ENCODE peak calls at places on chromosomes 2 and 18, in four cellular contexts. One of them, this sample, is unnamed.

GRCh38 chr2:222950886-222951285 is 90.0 kb downstream of the ACSL3 start:
- DNase-seq in A549: no peak
- DNase-seq in HepG2: no peak
- DNase-seq in K562: no peak
- DNase-seq in this sample: no peak

GRCh38 chr2:60544059-60544458 is 9.4 kb downstream of the BCL11A start:
- DNase-seq in A549: no peak
- DNase-seq in HepG2: no peak
- DNase-seq in K562: no peak
- DNase-seq in this sample: no peak

GRCh38 chr2:238701907-238702206 is 146.0 kb upstream of the TWIST2 start:
- DNase-seq in A549: no peak
- DNase-seq in HepG2: no peak
- DNase-seq in K562: no peak
- DNase-seq in this sample: no peak

GRCh38 chr18:63956755-63957154 is 7.7 kb downstream of the HMSD start:
- DNase-seq in A549: no peak
- DNase-seq in HepG2: no peak
- DNase-seq in K562: no peak
- DNase-seq in this sample: no peak

GRCh38 chr2:157172866-157173578 is 84.5 kb upstream of the GALNT5 start:
- DNase-seq in A549: peak
- DNase-seq in HepG2: no peak
- DNase-seq in K562: no peak
- DNase-seq in this sample: no peak

GRCh38 chr18:3688682-3689081 is 238.7 kb downstream of the TGIF1 start:
- DNase-seq in A549: peak
- DNase-seq in HepG2: no peak
- DNase-seq in K562: no peak
- DNase-seq in this sample: no peak

GRCh38 chr2:101882948-101883347 is 108.8 kb upstream of the IL1R2 start:
- DNase-seq in A549: no peak
- DNase-seq in HepG2: no peak
- DNase-seq in K562: no peak
- DNase-seq in this sample: no peak

GRCh38 chr2:231051116-231051515 is 5.6 kb upstream of the PSMD1 start:
- DNase-seq in A549: no peak
- DNase-seq in HepG2: peak
- DNase-seq in K562: no peak
- DNase-seq in this sample: no peak

GRCh38 chr2:226797989-226798421 is 1.6 kb downstream of the IRS1 start:
- DNase-seq in A549: no peak
- DNase-seq in HepG2: no peak
- DNase-seq in K562: no peak
- DNase-seq in this sample: peak

GRCh38 chr2:9714630-9715214 is 83.9 kb upstream of the YWHAQ start:
- DNase-seq in A549: no peak
- DNase-seq in HepG2: no peak
- DNase-seq in K562: peak
- DNase-seq in this sample: no peak

GRCh38 chr2:67649331-67650071 is 252.4 kb downstream of the ETAA1 start:
- DNase-seq in A549: peak
- DNase-seq in HepG2: no peak
- DNase-seq in K562: no peak
- DNase-seq in this sample: no peak

GRCh38 chr18:907171-907879 is 2.7 kb downstream of the ADCYAP1 start:
- DNase-seq in A549: no peak
- DNase-seq in HepG2: no peak
- DNase-seq in K562: no peak
- DNase-seq in this sample: peak

GRCh38 chr18:40687401-40687800 is 1267.6 kb upstream of the PIK3C3 start:
- DNase-seq in A549: no peak
- DNase-seq in HepG2: no peak
- DNase-seq in K562: no peak
- DNase-seq in this sample: no peak

DNA sequence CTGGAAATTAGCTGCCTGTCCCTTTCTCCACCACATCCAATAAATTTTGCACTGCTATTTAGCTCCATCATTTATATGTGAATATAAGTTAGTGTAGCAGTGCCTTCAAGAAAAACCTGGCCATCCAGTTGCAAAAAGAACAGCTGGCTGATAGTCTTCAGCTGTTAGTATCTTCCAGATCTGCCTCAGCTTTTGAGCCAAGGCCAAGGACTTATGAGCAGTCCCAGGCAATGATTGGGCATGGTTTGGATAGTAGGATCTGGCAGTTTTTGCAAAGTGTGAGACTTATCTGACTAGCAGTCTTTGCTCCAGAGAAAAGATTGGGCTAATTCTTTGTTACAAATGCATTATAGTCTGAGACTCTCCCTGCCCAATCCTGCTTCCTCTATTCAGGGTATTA is 252.9 kb upstream of the COL3A1 start:
- DNase-seq in A549: no peak
- DNase-seq in HepG2: no peak
- DNase-seq in K562: no peak
- DNase-seq in this sample: no peak
- TF ChIP-seq HMGXB4 in A549: no peak
- TF ChIP-seq HMGXB4 in HepG2: no peak
- TF ChIP-seq HMGXB4 in K562: no peak
- TF ChIP-seq HMGXB4 in this sample: no peak

GRCh38 chr2:105442721-105443120 is 43.9 kb upstream of the FHL2 start:
- DNase-seq in A549: no peak
- DNase-seq in HepG2: no peak
- DNase-seq in K562: no peak
- DNase-seq in this sample: no peak

GRCh38 chr2:105439130-105439529 is 40.3 kb upstream of the FHL2 start:
- DNase-seq in A549: no peak
- DNase-seq in HepG2: no peak
- DNase-seq in K562: no peak
- DNase-seq in this sample: no peak

GRCh38 chr2:105442056-105442455 is 43.2 kb upstream of the FHL2 start:
- DNase-seq in A549: no peak
- DNase-seq in HepG2: no peak
- DNase-seq in K562: no peak
- DNase-seq in this sample: no peak

GRCh38 chr2:105437708-105438103 is 38.9 kb upstream of the FHL2 start:
- DNase-seq in A549: no peak
- DNase-seq in HepG2: no peak
- DNase-seq in K562: no peak
- DNase-seq in this sample: no peak

GRCh38 chr2:105438104-105438929 is 39.5 kb upstream of the FHL2 start:
- DNase-seq in A549: no peak
- DNase-seq in HepG2: no peak
- DNase-seq in K562: no peak
- DNase-seq in this sample: no peak
- TF ChIP-seq HMGXB4 in A549: no peak
- TF ChIP-seq HMGXB4 in HepG2: no peak
- TF ChIP-seq HMGXB4 in K562: no peak
- TF ChIP-seq HMGXB4 in this sample: no peak

GRCh38 chr2:121735520-121736074 is 1.1 kb downstream of the NIFK start:
- DNase-seq in A549: peak
- DNase-seq in HepG2: no peak
- DNase-seq in K562: no peak
- DNase-seq in this sample: no peak
- TF ChIP-seq HMGXB4 in A549: no peak
- TF ChIP-seq HMGXB4 in HepG2: no peak
- TF ChIP-seq HMGXB4 in K562: no peak
- TF ChIP-seq HMGXB4 in this sample: no peak

GRCh38 chr18:10228380-10228779 is 226.1 kb upstream of the APCDD1 start:
- DNase-seq in A549: no peak
- DNase-seq in HepG2: no peak
- DNase-seq in K562: no peak
- DNase-seq in this sample: no peak
- TF ChIP-seq HMGXB4 in A549: no peak
- TF ChIP-seq HMGXB4 in HepG2: no peak
- TF ChIP-seq HMGXB4 in K562: no peak
- TF ChIP-seq HMGXB4 in this sample: no peak

GRCh38 chr2:26438926-26439325 is 37.2 kb downstream of the DRC1 start:
- DNase-seq in A549: no peak
- DNase-seq in HepG2: no peak
- DNase-seq in K562: no peak
- DNase-seq in this sample: no peak

GRCh38 chr2:26442707-26443106 is 35.2 kb downstream of the OTOF start:
- DNase-seq in A549: no peak
- DNase-seq in HepG2: no peak
- DNase-seq in K562: no peak
- DNase-seq in this sample: no peak

GRCh38 chr2:26435106-26435505 is 33.4 kb downstream of the DRC1 start:
- DNase-seq in A549: no peak
- DNase-seq in HepG2: no peak
- DNase-seq in K562: no peak
- DNase-seq in this sample: no peak

GRCh38 chr2:26432856-26433255 is 31.1 kb downstream of the DRC1 start:
- DNase-seq in A549: no peak
- DNase-seq in HepG2: no peak
- DNase-seq in K562: no peak
- DNase-seq in this sample: no peak

GRCh38 chr2:26438526-26438925 is 36.8 kb downstream of the DRC1 start:
- DNase-seq in A549: no peak
- DNase-seq in HepG2: no peak
- DNase-seq in K562: no peak
- DNase-seq in this sample: no peak
- TF ChIP-seq HMGXB4 in A549: no peak
- TF ChIP-seq HMGXB4 in HepG2: no peak
- TF ChIP-seq HMGXB4 in K562: no peak
- TF ChIP-seq HMGXB4 in this sample: no peak

DNA sequence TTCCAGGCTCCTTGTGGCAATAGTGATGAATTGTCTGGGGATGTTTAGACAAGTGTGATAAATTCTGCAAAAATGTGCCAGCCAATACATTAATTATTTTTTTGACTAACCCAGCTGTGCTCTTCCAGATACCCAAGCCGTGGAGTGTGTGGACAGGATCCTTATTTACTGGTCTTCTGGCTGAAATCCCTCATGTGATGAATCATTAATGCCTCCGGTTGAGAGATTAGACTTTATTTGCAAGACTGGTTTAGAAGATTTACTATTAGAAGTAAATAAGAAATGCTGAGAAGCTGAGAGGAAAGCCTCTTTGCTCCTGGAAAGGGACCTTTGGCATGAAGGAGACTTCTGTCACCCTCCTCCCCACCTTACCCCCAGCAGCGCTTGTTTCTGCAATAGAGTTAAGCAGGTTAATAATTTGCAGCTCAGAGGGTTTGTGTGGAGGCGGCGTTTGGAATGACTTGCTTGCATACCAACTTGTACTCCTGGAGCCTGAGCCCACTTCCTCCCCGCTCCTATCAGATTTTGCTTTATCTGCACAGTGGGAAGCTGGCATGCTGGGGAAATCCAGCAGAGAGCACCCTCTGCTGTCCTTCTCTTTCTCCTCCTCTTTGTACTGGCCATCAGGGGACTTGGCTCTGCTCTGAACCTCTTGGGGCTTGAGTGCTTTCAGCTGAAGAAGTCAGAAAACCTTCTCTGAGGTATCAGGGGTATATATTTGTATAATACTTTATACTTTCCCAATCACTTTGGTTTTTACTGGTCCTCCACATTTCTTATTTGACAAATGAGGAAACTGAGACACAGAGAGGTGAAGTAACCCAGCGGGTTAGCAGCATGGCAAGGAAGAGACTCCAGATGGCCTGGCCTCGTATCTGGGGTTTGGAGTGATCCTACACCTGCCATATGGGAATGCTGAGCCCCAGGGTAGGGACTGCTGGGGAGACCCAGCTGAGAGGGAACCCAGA is 16.3 kb downstream of the SLC3A1 start:
- DNase-seq in A549: peak
- DNase-seq in HepG2: peak
- DNase-seq in K562: no peak
- DNase-seq in this sample: peak
- TF ChIP-seq HMGXB4 in A549: no peak
- TF ChIP-seq HMGXB4 in HepG2: peak
- TF ChIP-seq HMGXB4 in K562: no peak
- TF ChIP-seq HMGXB4 in this sample: no peak

DNA sequence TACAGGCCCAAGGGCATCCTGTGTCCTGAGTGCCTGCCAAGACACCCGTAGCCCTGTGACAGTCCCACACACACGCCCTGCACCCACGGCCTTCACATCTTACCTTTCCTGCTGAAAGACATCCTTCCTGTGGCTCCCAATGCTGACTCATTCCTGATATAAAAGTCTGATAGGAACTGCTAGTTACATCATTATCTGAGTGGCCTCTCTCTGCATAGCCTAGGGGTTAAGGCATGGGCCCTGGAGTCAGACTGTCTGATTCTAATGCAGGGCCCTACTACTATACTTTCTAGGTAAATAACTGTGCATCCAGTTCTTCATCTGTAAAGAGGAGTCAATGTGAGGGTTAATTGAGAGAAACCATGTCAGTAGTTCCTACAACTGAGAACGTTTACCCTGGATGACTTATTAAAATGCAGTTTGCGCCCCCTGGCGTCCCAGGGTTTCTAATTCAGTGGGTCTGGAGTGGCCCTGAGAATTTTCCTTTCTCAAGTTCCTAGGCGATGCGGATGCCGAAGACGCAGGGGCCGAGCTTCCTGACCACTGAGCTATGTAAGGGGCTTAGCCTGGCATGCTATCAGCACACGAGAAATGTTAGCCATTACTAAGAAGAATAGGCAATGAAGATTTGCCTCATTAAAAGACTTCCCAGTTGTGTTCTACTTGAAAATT is 6.0 kb upstream of the GPR45 start:
- DNase-seq in A549: peak
- DNase-seq in HepG2: peak
- DNase-seq in K562: peak
- DNase-seq in this sample: peak
- TF ChIP-seq HMGXB4 in A549: no peak
- TF ChIP-seq HMGXB4 in HepG2: no peak
- TF ChIP-seq HMGXB4 in K562: no peak
- TF ChIP-seq HMGXB4 in this sample: no peak

GRCh38 chr2:121505005-121505404 is 25.7 kb upstream of the RNU4ATAC start:
- DNase-seq in A549: peak
- DNase-seq in HepG2: no peak
- DNase-seq in K562: no peak
- DNase-seq in this sample: no peak
- TF ChIP-seq HMGXB4 in A549: no peak
- TF ChIP-seq HMGXB4 in HepG2: no peak
- TF ChIP-seq HMGXB4 in K562: no peak
- TF ChIP-seq HMGXB4 in this sample: no peak

This sample was measured in WTC11.